ENCODE peak calls at places on chromosomes 3 and 15, in ten cellular contexts. F is endodermal cell, Q is NCI-H2029 treated with DMSO at 0.1 percent for 48 hours, L is NAMALWA, G is NB4, R is GM10248, N is tibial artery, X is left ventricle myocardium inferior, K is GM20000, J is foreskin fibroblast. O is an unnamed sample.

GRCh38 chr3:194268659-194269487 is 82.3 kb downstream of the CPN2 start:
- DNase-seq in F (peak; percentile 38), Q (no peak), L (no peak), G (no peak), R (no peak), N (peak; percentile 64), X (no peak), K (no peak), J (no peak), O (no peak)

GRCh38 chr3:183330881-183331280 is 77.8 kb downstream of the B3GNT5 start:
- DNase-seq in F (peak; percentile 63), Q (no peak), L (no peak), G (peak; percentile 38), R (no peak), N (no peak), X (no peak), K (no peak), J (no peak), O (no peak)

GRCh38 chr15:45653702-45654424 is 19.0 kb downstream of the SQOR start:
- DNase-seq in F (no peak), Q (no peak), L (no peak), G (peak; percentile 59), R (no peak), N (no peak), X (no peak), K (no peak), J (no peak), O (no peak)

GRCh38 chr15:81312790-81313543 is 11.0 kb downstream of the STARD5 start:
- DNase-seq in F (no peak), Q (no peak), L (no peak), G (peak; percentile 87), R (no peak), N (peak; percentile 93), X (peak; percentile 67), K (no peak), J (peak; percentile 98), O (peak; percentile 80)

GRCh38 chr15:85580914-85581313 is 200.5 kb downstream of the AKAP13 start:
- DNase-seq in F (no peak), Q (no peak), L (no peak), G (no peak), R (no peak), N (no peak), X (no peak), K (no peak), J (no peak), O (peak; percentile 72)

GRCh38 chr3:106194726-106195125 is 325.9 kb upstream of the CBLB start:
- DNase-seq in F (no peak), Q (no peak), L (no peak), G (no peak), R (no peak), N (no peak), X (no peak), K (no peak), J (no peak), O (no peak)

GRCh38 chr3:27509376-27509775 is 25.2 kb upstream of the SLC4A7 start:
- DNase-seq in F (no peak), Q (no peak), L (no peak), G (peak; percentile 87), R (no peak), N (no peak), X (no peak), K (no peak), J (no peak), O (no peak)

GRCh38 chr15:66481107-66481856 is 16.3 kb downstream of the SNAPC5 start:
- DNase-seq in F (no peak), Q (no peak), L (no peak), G (no peak), R (peak; percentile 4), N (no peak), X (no peak), K (no peak), J (no peak), O (no peak)

GRCh38 chr3:10942806-10943205 is 49.7 kb upstream of the SLC6A1 start:
- DNase-seq in F (no peak), Q (no peak), L (no peak), G (no peak), R (no peak), N (no peak), X (no peak), K (no peak), J (no peak), O (no peak)

GRCh38 chr15:61232266-61232665 is 3.2 kb upstream of the RORA start:
- DNase-seq in F (no peak), Q (no peak), L (no peak), G (no peak), R (no peak), N (no peak), X (no peak), K (no peak), J (no peak), O (no peak)

GRCh38 chr15:87816016-87816415 is 440.5 kb downstream of the NTRK3 start:
- DNase-seq in F (no peak), Q (no peak), L (no peak), G (no peak), R (no peak), N (no peak), X (no peak), K (no peak), J (peak; percentile 26), O (no peak)

GRCh38 chr3:189690237-189690636 is 59.0 kb downstream of the TP63 start:
- DNase-seq in F (no peak), Q (no peak), L (no peak), G (no peak), R (no peak), N (no peak), X (no peak), K (no peak), J (no peak), O (no peak)

GRCh38 chr3:53137835-53138446 is 7.7 kb upstream of the RFT1 start:
- DNase-seq in F (no peak), Q (no peak), L (no peak), G (peak; percentile 37), R (no peak), N (no peak), X (no peak), K (no peak), J (peak; percentile 54), O (no peak)

GRCh38 chr3:134311693-134312071 is 61.0 kb upstream of the RYK start:
- DNase-seq in F (no peak), Q (no peak), L (no peak), G (no peak), R (no peak), N (no peak), X (no peak), K (no peak), J (no peak), O (no peak)

GRCh38 chr15:29468899-29469298 is 199.3 kb upstream of the NSMCE3 start:
- DNase-seq in F (no peak), Q (no peak), L (no peak), G (no peak), R (no peak), N (no peak), X (no peak), K (no peak), J (no peak), O (no peak)

GRCh38 chr3:115912372-115912771 is 289.1 kb downstream of the GAP43 start:
- DNase-seq in F (no peak), Q (no peak), L (no peak), G (no peak), R (no peak), N (no peak), X (peak; percentile 17), K (no peak), J (peak; percentile 11), O (peak; percentile 78)

GRCh38 chr15:33742807-33743206 is 225.5 kb upstream of the CHRM5 start:
- DNase-seq in F (no peak), Q (no peak), L (no peak), G (no peak), R (no peak), N (no peak), X (no peak), K (no peak), J (peak; percentile 11), O (no peak)

GRCh38 chr15:71440479-71441071 is 325.3 kb downstream of the THSD4 start:
- DNase-seq in F (no peak), Q (peak; percentile 64), L (peak; percentile 68), G (peak; percentile 60), R (peak; percentile 38), N (no peak), X (no peak), K (peak; percentile 20), J (peak; percentile 55), O (no peak)

GRCh38 chr3:184710870-184711365 is 946 bp downstream of the MAGEF1 start:
- DNase-seq in F (no peak), Q (no peak), L (peak; percentile 76), G (no peak), R (peak; percentile 77), N (no peak), X (no peak), K (peak; percentile 81), J (no peak), O (no peak)

GRCh38 chr15:62847900-62848489 is 194.6 kb upstream of the TPM1 start:
- DNase-seq in F (peak; percentile 90), Q (no peak), L (peak; percentile 63), G (peak; percentile 64), R (peak; percentile 53), N (no peak), X (peak; percentile 71), K (peak; percentile 45), J (peak; percentile 38), O (peak; percentile 80)

GRCh38 chr3:35665390-35666055 is 26.2 kb downstream of the ARPP21 start:
- DNase-seq in F (no peak), Q (no peak), L (peak; percentile 57), G (no peak), R (no peak), N (no peak), X (no peak), K (no peak), J (peak; percentile 9), O (no peak)

GRCh38 chr3:111923095-111923771 is 55.6 kb upstream of the ABHD10 start:
- DNase-seq in F (no peak), Q (no peak), L (no peak), G (no peak), R (no peak), N (no peak), X (no peak), K (no peak), J (no peak), O (no peak)

GRCh38 chr15:67820992-67821783 is 4.1 kb upstream of the SKOR1 start:
- DNase-seq in F (peak; percentile 93), Q (no peak), L (no peak), G (peak; percentile 57), R (peak; percentile 73), N (no peak), X (peak; percentile 53), K (peak; percentile 81), J (no peak), O (peak; percentile 71)

GRCh38 chr3:152719264-152719663 is 115.7 kb upstream of the P2RY1 start:
- DNase-seq in F (no peak), Q (no peak), L (no peak), G (peak; percentile 74), R (no peak), N (no peak), X (no peak), K (no peak), J (peak; percentile 48), O (no peak)

GRCh38 chr15:78272776-78273175 is 8.4 kb downstream of the DNAJA4 start:
- DNase-seq in F (no peak), Q (no peak), L (no peak), G (no peak), R (no peak), N (no peak), X (no peak), K (no peak), J (no peak), O (no peak)

GRCh38 chr3:154792828-154793227 is 287.3 kb upstream of the MME start:
- DNase-seq in F (no peak), Q (no peak), L (no peak), G (no peak), R (no peak), N (no peak), X (no peak), K (no peak), J (no peak), O (no peak)

GRCh38 chr15:90205886-90206285 is 4.8 kb downstream of the SEMA4B start:
- DNase-seq in F (no peak), Q (no peak), L (no peak), G (peak; percentile 50), R (no peak), N (no peak), X (no peak), K (no peak), J (no peak), O (no peak)

GRCh38 chr15:63052961-63053698 is 10.6 kb downstream of the TPM1 start:
- DNase-seq in F (peak; percentile 83), Q (no peak), L (no peak), G (no peak), R (no peak), N (peak; percentile 87), X (peak; percentile 53), K (no peak), J (peak; percentile 74), O (no peak)

O was measured in Right ventricle myocardium inferior.